ENCODE peak calls at places on chromosomes 3 and 15, in eight cellular contexts. One of them, this sample, is unnamed.

GRCh38 chr15:37743826-37744225 is 190.6 kb upstream of the TMCO5A start:
- DNase-seq in hepatocyte: no peak
- DNase-seq in HFF-Myc: no peak
- DNase-seq in fibroblast of lung: no peak
- DNase-seq in lower lobe of right lung: no peak
- DNase-seq in psoas muscle: no peak
- DNase-seq in fibroblast of pulmonary artery: no peak
- DNase-seq in left lung: no peak
- DNase-seq in this sample: no peak

GRCh38 chr3:122000936-122001605 is 21.0 kb downstream of the ILDR1 start:
- DNase-seq in fibroblast of pulmonary artery: no peak
- DNase-seq in lower lobe of right lung: no peak
- DNase-seq in fibroblast of lung: no peak
- DNase-seq in hepatocyte: no peak
- DNase-seq in psoas muscle: no peak
- DNase-seq in HFF-Myc: no peak
- DNase-seq in left lung: no peak
- DNase-seq in this sample: no peak

GRCh38 chr3:103873897-103874545 is 1439.2 kb downstream of the ZPLD1 start:
- DNase-seq in psoas muscle: no peak
- DNase-seq in fibroblast of lung: peak; percentile 29
- DNase-seq in left lung: no peak
- DNase-seq in HFF-Myc: no peak
- DNase-seq in hepatocyte: no peak
- DNase-seq in lower lobe of right lung: no peak
- DNase-seq in fibroblast of pulmonary artery: no peak
- DNase-seq in this sample: no peak

GRCh38 chr15:64701482-64701881 is 73.9 kb downstream of the RBPMS2 start:
- DNase-seq in hepatocyte: no peak
- DNase-seq in fibroblast of pulmonary artery: no peak
- DNase-seq in HFF-Myc: no peak
- DNase-seq in psoas muscle: no peak
- DNase-seq in left lung: no peak
- DNase-seq in lower lobe of right lung: no peak
- DNase-seq in fibroblast of lung: no peak
- DNase-seq in this sample: no peak

GRCh38 chr3:12558706-12559105 is 1.8 kb downstream of the MKRN2 start:
- DNase-seq in fibroblast of pulmonary artery: no peak
- DNase-seq in left lung: no peak
- DNase-seq in fibroblast of lung: no peak
- DNase-seq in hepatocyte: no peak
- DNase-seq in lower lobe of right lung: no peak
- DNase-seq in psoas muscle: no peak
- DNase-seq in HFF-Myc: no peak
- DNase-seq in this sample: no peak

GRCh38 chr3:195069501-195070251 is 201.3 kb downstream of the XXYLT1 start:
- DNase-seq in hepatocyte: no peak
- DNase-seq in psoas muscle: no peak
- DNase-seq in left lung: peak; percentile 21
- DNase-seq in fibroblast of pulmonary artery: no peak
- DNase-seq in lower lobe of right lung: peak; percentile 42
- DNase-seq in HFF-Myc: no peak
- DNase-seq in fibroblast of lung: no peak
- DNase-seq in this sample: peak; percentile 23

GRCh38 chr3:119469378-119470189 is 821 bp downstream of the POGLUT1 start:
- DNase-seq in lower lobe of right lung: no peak
- DNase-seq in hepatocyte: peak; percentile 34
- DNase-seq in left lung: peak; percentile 43
- DNase-seq in psoas muscle: no peak
- DNase-seq in fibroblast of lung: peak; percentile 47
- DNase-seq in fibroblast of pulmonary artery: peak; percentile 66
- DNase-seq in HFF-Myc: no peak
- DNase-seq in this sample: no peak

GRCh38 chr15:101029971-101030661 is 111.0 kb downstream of the LRRK1 start:
- DNase-seq in left lung: peak; percentile 18
- DNase-seq in lower lobe of right lung: no peak
- DNase-seq in fibroblast of pulmonary artery: no peak
- DNase-seq in fibroblast of lung: no peak
- DNase-seq in hepatocyte: no peak
- DNase-seq in psoas muscle: no peak
- DNase-seq in HFF-Myc: no peak
- DNase-seq in this sample: no peak

GRCh38 chr15:81407151-81407550 is 33.1 kb upstream of the TMC3 start:
- DNase-seq in lower lobe of right lung: no peak
- DNase-seq in hepatocyte: no peak
- DNase-seq in fibroblast of pulmonary artery: no peak
- DNase-seq in fibroblast of lung: no peak
- DNase-seq in psoas muscle: no peak
- DNase-seq in HFF-Myc: no peak
- DNase-seq in left lung: no peak
- DNase-seq in this sample: no peak

GRCh38 chr3:31170932-31171670 is 276.6 kb upstream of the GADL1 start:
- DNase-seq in lower lobe of right lung: no peak
- DNase-seq in fibroblast of pulmonary artery: peak; percentile 97
- DNase-seq in HFF-Myc: peak; percentile 35
- DNase-seq in psoas muscle: no peak
- DNase-seq in fibroblast of lung: peak; percentile 100
- DNase-seq in left lung: no peak
- DNase-seq in hepatocyte: no peak
- DNase-seq in this sample: no peak

GRCh38 chr15:57406040-57406772 is 29.9 kb downstream of the CGNL1 start:
- DNase-seq in hepatocyte: no peak
- DNase-seq in fibroblast of lung: peak; percentile 10
- DNase-seq in psoas muscle: no peak
- DNase-seq in fibroblast of pulmonary artery: no peak
- DNase-seq in left lung: peak; percentile 45
- DNase-seq in lower lobe of right lung: no peak
- DNase-seq in HFF-Myc: no peak
- DNase-seq in this sample: no peak

GRCh38 chr15:76968310-76968709 is 26.6 kb upstream of the PSTPIP1 start:
- DNase-seq in fibroblast of lung: peak; percentile 29
- DNase-seq in hepatocyte: no peak
- DNase-seq in left lung: no peak
- DNase-seq in psoas muscle: no peak
- DNase-seq in lower lobe of right lung: no peak
- DNase-seq in fibroblast of pulmonary artery: peak; percentile 35
- DNase-seq in HFF-Myc: no peak
- DNase-seq in this sample: no peak

GRCh38 chr3:101928890-101929289 is 79.6 kb downstream of the NFKBIZ start:
- DNase-seq in left lung: no peak
- DNase-seq in psoas muscle: no peak
- DNase-seq in lower lobe of right lung: no peak
- DNase-seq in fibroblast of pulmonary artery: peak; percentile 48
- DNase-seq in fibroblast of lung: peak; percentile 87
- DNase-seq in hepatocyte: no peak
- DNase-seq in HFF-Myc: no peak
- DNase-seq in this sample: no peak

GRCh38 chr3:43378066-43378935 is 92.0 kb downstream of the SNRK start:
- DNase-seq in fibroblast of lung: peak; percentile 37
- DNase-seq in left lung: no peak
- DNase-seq in HFF-Myc: no peak
- DNase-seq in fibroblast of pulmonary artery: peak; percentile 44
- DNase-seq in psoas muscle: peak; percentile 45
- DNase-seq in hepatocyte: peak; percentile 62
- DNase-seq in lower lobe of right lung: no peak
- DNase-seq in this sample: no peak

GRCh38 chr3:149502438-149502837 is 27.9 kb downstream of the TM4SF4 start:
- DNase-seq in HFF-Myc: no peak
- DNase-seq in hepatocyte: no peak
- DNase-seq in lower lobe of right lung: no peak
- DNase-seq in psoas muscle: no peak
- DNase-seq in fibroblast of pulmonary artery: no peak
- DNase-seq in left lung: no peak
- DNase-seq in fibroblast of lung: no peak
- DNase-seq in this sample: no peak

GRCh38 chr3:149507491-149508324 is 33.2 kb downstream of the TM4SF4 start:
- DNase-seq in lower lobe of right lung: peak; percentile 59
- DNase-seq in left lung: peak; percentile 70
- DNase-seq in fibroblast of lung: peak; percentile 67
- DNase-seq in HFF-Myc: no peak
- DNase-seq in fibroblast of pulmonary artery: peak; percentile 60
- DNase-seq in hepatocyte: no peak
- DNase-seq in psoas muscle: peak; percentile 60
- DNase-seq in this sample: peak; percentile 90

GRCh38 chr3:149510480-149510879 is 36.0 kb downstream of the TM4SF4 start:
- DNase-seq in fibroblast of lung: no peak
- DNase-seq in left lung: no peak
- DNase-seq in fibroblast of pulmonary artery: no peak
- DNase-seq in HFF-Myc: no peak
- DNase-seq in psoas muscle: no peak
- DNase-seq in lower lobe of right lung: no peak
- DNase-seq in hepatocyte: no peak
- DNase-seq in this sample: no peak

GRCh38 chr3:149506965-149507364 is 32.5 kb downstream of the TM4SF4 start:
- DNase-seq in hepatocyte: no peak
- DNase-seq in lower lobe of right lung: no peak
- DNase-seq in HFF-Myc: no peak
- DNase-seq in left lung: no peak
- DNase-seq in psoas muscle: no peak
- DNase-seq in fibroblast of pulmonary artery: no peak
- DNase-seq in fibroblast of lung: no peak
- DNase-seq in this sample: no peak

GRCh38 chr3:149506540-149506939 is 32.0 kb downstream of the TM4SF4 start:
- DNase-seq in left lung: no peak
- DNase-seq in hepatocyte: no peak
- DNase-seq in fibroblast of lung: peak; percentile 72
- DNase-seq in psoas muscle: no peak
- DNase-seq in fibroblast of pulmonary artery: no peak
- DNase-seq in HFF-Myc: no peak
- DNase-seq in lower lobe of right lung: no peak
- DNase-seq in this sample: no peak
- TF ChIP-seq CTCF in left lung: no peak
- TF ChIP-seq CTCF in hepatocyte: no peak
- TF ChIP-seq CTCF in fibroblast of lung: no peak
- TF ChIP-seq CTCF in psoas muscle: no peak
- TF ChIP-seq CTCF in fibroblast of pulmonary artery: no peak
- TF ChIP-seq CTCF in HFF-Myc: no peak
- TF ChIP-seq CTCF in lower lobe of right lung: no peak
- TF ChIP-seq CTCF in this sample: no peak

DNA sequence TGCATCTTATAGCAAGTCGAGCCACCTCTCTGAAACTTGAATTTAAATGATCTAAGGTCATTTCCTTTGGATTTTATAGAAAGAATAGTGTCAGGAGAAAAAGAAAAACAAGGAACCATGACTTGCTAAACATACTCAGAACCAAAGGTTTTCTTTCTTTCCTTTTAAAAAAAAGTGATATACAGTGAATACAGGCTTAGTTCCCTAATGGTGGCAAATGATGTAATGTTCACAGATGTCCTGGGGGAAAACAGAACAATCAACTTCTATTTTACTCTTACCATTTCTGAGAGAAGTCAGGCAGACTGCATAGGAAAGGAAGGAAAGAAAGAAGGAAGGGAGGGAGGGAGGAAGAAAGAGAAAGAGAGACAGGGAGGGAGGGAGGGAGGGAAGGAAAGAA is 56.5 kb downstream of the ST6GAL1 start:
- DNase-seq in hepatocyte: no peak
- DNase-seq in fibroblast of pulmonary artery: no peak
- DNase-seq in left lung: no peak
- DNase-seq in lower lobe of right lung: no peak
- DNase-seq in psoas muscle: no peak
- DNase-seq in fibroblast of lung: no peak
- DNase-seq in HFF-Myc: no peak
- DNase-seq in this sample: no peak
- TF ChIP-seq CTCF in hepatocyte: no peak
- TF ChIP-seq CTCF in fibroblast of pulmonary artery: no peak
- TF ChIP-seq CTCF in left lung: no peak
- TF ChIP-seq CTCF in lower lobe of right lung: no peak
- TF ChIP-seq CTCF in psoas muscle: no peak
- TF ChIP-seq CTCF in fibroblast of lung: no peak
- TF ChIP-seq CTCF in HFF-Myc: no peak
- TF ChIP-seq CTCF in this sample: no peak

GRCh38 chr3:93969443-93969842 is 4.3 kb downstream of the PROS1 start:
- DNase-seq in hepatocyte: no peak
- DNase-seq in psoas muscle: no peak
- DNase-seq in fibroblast of pulmonary artery: peak; percentile 60
- DNase-seq in left lung: no peak
- DNase-seq in lower lobe of right lung: no peak
- DNase-seq in fibroblast of lung: peak; percentile 67
- DNase-seq in HFF-Myc: no peak
- DNase-seq in this sample: no peak

GRCh38 chr3:93969997-93970396 is 3.7 kb downstream of the PROS1 start:
- DNase-seq in fibroblast of lung: no peak
- DNase-seq in lower lobe of right lung: no peak
- DNase-seq in fibroblast of pulmonary artery: no peak
- DNase-seq in HFF-Myc: no peak
- DNase-seq in hepatocyte: no peak
- DNase-seq in psoas muscle: no peak
- DNase-seq in left lung: no peak
- DNase-seq in this sample: no peak

GRCh38 chr3:93973160-93974126 is at the start of gene PROS1:
- DNase-seq in left lung: peak; percentile 88
- DNase-seq in lower lobe of right lung: peak; percentile 88
- DNase-seq in hepatocyte: peak; percentile 94
- DNase-seq in fibroblast of pulmonary artery: peak; percentile 93
- DNase-seq in HFF-Myc: no peak
- DNase-seq in psoas muscle: peak; percentile 90
- DNase-seq in fibroblast of lung: peak; percentile 79
- DNase-seq in this sample: peak; percentile 56
- TF ChIP-seq CTCF in left lung: no peak
- TF ChIP-seq CTCF in lower lobe of right lung: no peak
- TF ChIP-seq CTCF in hepatocyte: peak; percentile 17
- TF ChIP-seq CTCF in fibroblast of pulmonary artery: no peak
- TF ChIP-seq CTCF in HFF-Myc: no peak
- TF ChIP-seq CTCF in psoas muscle: no peak
- TF ChIP-seq CTCF in fibroblast of lung: no peak
- TF ChIP-seq CTCF in this sample: no peak

DNA sequence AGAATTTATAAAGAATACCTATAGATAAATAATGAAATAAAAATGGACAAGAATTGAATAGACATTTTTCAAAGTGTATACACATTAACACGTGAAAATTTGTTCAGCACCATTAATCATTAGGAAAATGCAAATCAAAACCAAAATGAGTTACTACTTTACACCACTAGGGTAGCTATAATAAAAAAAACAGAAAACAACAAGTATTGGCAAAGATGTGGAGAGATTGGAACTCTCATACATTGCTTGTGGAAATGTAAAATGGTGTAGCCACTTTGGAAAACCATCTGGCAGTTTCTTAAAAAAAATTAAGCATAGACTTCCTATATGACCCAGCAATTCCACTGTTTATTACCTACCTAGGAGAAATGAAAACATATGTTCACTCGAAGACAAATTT is 172.8 kb upstream of the P2RY1 start:
- DNase-seq in left lung: no peak
- DNase-seq in fibroblast of pulmonary artery: no peak
- DNase-seq in HFF-Myc: no peak
- DNase-seq in psoas muscle: no peak
- DNase-seq in fibroblast of lung: no peak
- DNase-seq in hepatocyte: no peak
- DNase-seq in lower lobe of right lung: no peak
- DNase-seq in this sample: no peak
- TF ChIP-seq CTCF in left lung: no peak
- TF ChIP-seq CTCF in fibroblast of pulmonary artery: no peak
- TF ChIP-seq CTCF in HFF-Myc: no peak
- TF ChIP-seq CTCF in psoas muscle: no peak
- TF ChIP-seq CTCF in fibroblast of lung: no peak
- TF ChIP-seq CTCF in hepatocyte: no peak
- TF ChIP-seq CTCF in lower lobe of right lung: no peak
- TF ChIP-seq CTCF in this sample: no peak